ENCODE peak calls at places on chromosomes 16 and 17, in eight cellular contexts. Q, T, X, N, K, I, C and W are unnamed samples.

GRCh38 chr17:53058031-53058430 is 764.7 kb upstream of the KIF2B start:
- DNase-seq in Q (no peak), T (no peak), X (no peak), N (no peak), K (no peak), I (peak), C (no peak), W (no peak)

GRCh38 chr16:27721548-27722265 is 171.8 kb downstream of the KATNIP start:
- DNase-seq in Q (peak), T (no peak), X (peak), N (peak), K (peak), I (peak), C (peak), W (peak)

GRCh38 chr16:4529085-4530060 is 9.2 kb downstream of the CDIP1 start:
- DNase-seq in Q (no peak), T (peak), X (no peak), N (peak), K (no peak), I (peak), C (no peak), W (peak)

GRCh38 chr16:59707441-59707840 is 973.3 kb upstream of the GOT2 start:
- DNase-seq in Q (no peak), T (no peak), X (no peak), N (no peak), K (no peak), I (no peak), C (no peak), W (no peak)

GRCh38 chr17:81867123-81867951 is 3.8 kb downstream of the ARHGDIA start:
- DNase-seq in Q (peak), T (no peak), X (no peak), N (peak), K (peak), I (peak), C (peak), W (peak)

GRCh38 chr17:65455972-65456343 is 105.5 kb downstream of the AXIN2 start:
- DNase-seq in Q (peak), T (peak), X (peak), N (peak), K (no peak), I (peak), C (no peak), W (peak)

GRCh38 chr16:85566502-85567100 is 46.5 kb upstream of the GSE1 start:
- DNase-seq in Q (no peak), T (no peak), X (no peak), N (no peak), K (no peak), I (no peak), C (no peak), W (no peak)

GRCh38 chr16:30472328-30472942 is at the start of gene ITGAL:
- DNase-seq in Q (no peak), T (no peak), X (peak), N (no peak), K (no peak), I (peak), C (peak), W (no peak)

GRCh38 chr17:27954521-27955495 is 61.6 kb upstream of the LYRM9 start:
- DNase-seq in Q (no peak), T (no peak), X (no peak), N (no peak), K (no peak), I (peak), C (no peak), W (no peak)

DNA sequence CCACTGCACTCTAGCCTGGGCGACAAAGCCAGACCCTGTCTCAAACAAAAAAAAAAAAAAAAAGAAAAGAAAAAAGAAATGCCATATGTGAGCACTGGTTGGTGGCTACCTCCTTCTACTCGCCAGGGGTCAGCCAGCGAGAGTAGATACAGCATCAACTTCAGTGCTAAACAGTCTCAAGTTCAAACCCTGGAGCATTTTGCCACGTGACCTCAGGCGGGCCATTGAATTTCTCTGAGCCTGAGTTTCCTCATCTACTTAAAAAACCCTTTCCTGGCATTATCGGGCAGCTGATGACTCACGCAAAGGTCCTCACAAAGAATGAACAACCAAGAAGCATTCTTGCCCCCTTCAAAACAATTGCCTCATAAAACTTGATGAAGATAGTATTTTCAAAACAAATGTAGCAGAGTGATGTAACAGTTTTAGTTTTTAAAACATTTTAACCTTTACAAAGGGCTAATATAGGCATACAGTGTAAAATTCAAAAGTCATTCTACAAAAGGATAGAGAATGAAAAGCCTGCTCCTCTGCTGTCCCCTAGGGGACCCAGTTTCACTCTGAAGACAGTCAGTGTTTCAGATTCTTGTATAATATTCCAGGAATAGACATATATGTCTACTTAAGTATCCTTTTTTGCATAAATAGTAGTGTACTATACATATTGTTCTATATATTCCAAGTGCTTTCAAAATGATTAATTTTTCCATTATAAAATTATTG is 28.4 kb downstream of the DNAH2 start:
- DNase-seq in Q (peak), T (peak), X (peak), N (peak), K (no peak), I (no peak), C (no peak), W (peak)
- TF ChIP-seq CTCF in Q (peak), T (no peak), X (no peak), N (peak), K (no peak), I (no peak), C (no peak), W (peak)

GRCh38 chr16:86924537-86924936 is 346.2 kb downstream of the FOXL1 start:
- DNase-seq in Q (peak), T (peak), X (no peak), N (peak), K (no peak), I (no peak), C (no peak), W (peak)
- H3K4me3 ChIP-seq in Q (no peak), T (no peak), X (no peak), N (no peak), K (no peak), I (no peak), C (no peak), W (no peak)

GRCh38 chr17:46943511-46944393 is 20.8 kb downstream of the GOSR2 start:
- DNase-seq in Q (peak), T (peak), X (no peak), N (peak), K (peak), I (peak), C (no peak), W (peak)

GRCh38 chr17:46942441-46943217 is 19.7 kb downstream of the GOSR2 start:
- DNase-seq in Q (peak), T (peak), X (peak), N (peak), K (peak), I (peak), C (peak), W (peak)

GRCh38 chr17:46944931-46945330 is 22.0 kb downstream of the GOSR2 start:
- DNase-seq in Q (no peak), T (no peak), X (no peak), N (no peak), K (no peak), I (no peak), C (no peak), W (no peak)

GRCh38 chr17:46943218-46943510 is 20.2 kb downstream of the GOSR2 start:
- DNase-seq in Q (no peak), T (no peak), X (no peak), N (no peak), K (no peak), I (no peak), C (no peak), W (no peak)

GRCh38 chr17:46940692-46941404 is 17.9 kb downstream of the GOSR2 start:
- DNase-seq in Q (peak), T (peak), X (peak), N (peak), K (peak), I (peak), C (peak), W (peak)
- TF ChIP-seq CTCF in Q (peak), T (peak), X (peak), N (peak), K (peak), I (peak), C (no peak), W (peak)

DNA sequence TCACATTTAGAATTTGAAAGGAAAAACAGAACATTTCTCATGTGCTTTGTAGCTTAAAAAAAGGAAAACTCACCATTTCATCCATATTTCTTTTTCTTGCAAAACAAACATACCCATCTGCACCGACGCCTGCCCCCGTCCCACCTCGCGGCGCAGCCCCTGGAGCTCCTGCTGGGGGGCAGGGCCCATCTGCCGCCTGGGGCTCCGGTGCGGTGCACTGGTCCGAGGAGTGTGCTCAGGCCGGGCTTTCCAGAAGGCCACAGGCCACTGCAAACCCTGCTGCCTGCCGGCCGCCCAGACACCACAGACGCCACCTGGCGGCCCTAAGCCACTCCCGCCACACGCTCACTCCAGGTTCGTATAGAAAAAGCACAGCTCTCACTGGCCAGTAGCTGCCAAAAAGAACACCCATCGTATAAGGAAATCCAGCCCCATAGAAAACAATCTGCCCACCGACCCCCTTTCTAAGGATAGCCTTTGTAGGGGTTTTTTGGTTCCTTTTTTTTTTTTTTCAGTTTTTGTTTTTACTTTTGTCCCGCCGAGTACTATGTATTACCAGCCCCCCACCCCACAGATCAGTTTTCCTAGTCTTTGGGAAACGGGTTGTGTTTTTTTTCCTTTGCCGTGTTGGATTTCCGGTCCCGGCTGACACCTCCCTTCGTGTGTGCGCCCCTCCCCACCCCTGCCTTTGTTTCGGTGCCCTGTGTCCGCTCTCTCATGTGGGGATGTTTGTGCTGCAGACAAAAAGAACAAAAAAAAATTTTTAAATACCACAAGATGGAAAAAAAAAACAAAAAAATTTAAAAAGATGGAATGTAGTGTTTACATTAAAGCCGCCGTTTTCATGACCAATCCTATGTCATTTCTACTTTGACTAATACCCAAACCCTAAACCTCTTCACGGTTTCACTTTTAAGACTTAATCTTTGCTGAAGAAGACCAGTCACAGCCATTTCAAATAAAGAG is 68.8 kb downstream of the AMFR start:
- DNase-seq in Q (peak), T (peak), X (peak), N (peak), K (peak), I (peak), C (peak), W (peak)
- H3K4me3 ChIP-seq in Q (peak), T (peak), X (no peak), N (peak), K (no peak), I (peak), C (peak), W (peak)

DNA sequence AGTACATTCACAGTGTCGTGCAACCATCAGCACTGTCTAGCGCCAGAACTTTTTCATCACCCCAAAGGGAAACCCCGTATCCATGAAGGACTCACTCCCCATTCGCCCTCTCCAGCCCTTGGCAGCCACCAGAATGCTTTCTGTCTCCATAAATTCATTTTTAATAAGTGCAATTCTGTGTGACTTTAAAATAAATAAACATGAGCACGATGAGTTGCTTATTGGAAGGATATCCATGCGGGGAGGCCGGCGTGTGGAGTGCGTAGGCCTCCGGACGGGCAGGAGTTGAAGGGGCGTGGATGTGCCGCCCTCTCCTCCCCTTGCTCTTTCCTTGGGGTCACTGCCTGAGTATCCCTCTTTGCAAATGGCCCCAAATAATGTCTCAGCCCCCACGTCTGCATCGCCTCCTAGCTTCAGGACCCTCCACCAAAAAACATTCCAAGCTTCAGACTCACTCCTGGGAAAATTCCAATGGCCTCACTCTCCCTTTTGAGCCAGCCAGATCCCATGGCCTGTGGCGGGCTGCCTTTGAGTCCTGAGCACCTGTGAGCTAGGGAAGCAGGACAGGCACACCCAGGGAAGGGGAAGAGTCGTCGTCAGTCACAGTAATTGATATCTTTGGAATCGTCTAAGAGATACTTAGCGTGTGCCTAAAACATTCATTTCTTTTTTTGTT is 306.3 kb downstream of the SEC14L1 start:
- DNase-seq in Q (no peak), T (no peak), X (no peak), N (no peak), K (no peak), I (no peak), C (no peak), W (no peak)
- TF ChIP-seq CTCF in Q (no peak), T (no peak), X (no peak), N (no peak), K (no peak), I (no peak), C (no peak), W (no peak)